ENCODE peak calls at places on chromosomes 7 and 10, in six cellular contexts. H is spleen, D is IMR-90, G is sigmoid colon, U is body of pancreas, T is transverse colon. Y is an unnamed sample.

GRCh38 chr7:20317413-20317812 is 13.3 kb upstream of the ITGB8 start:
- DNase-seq in G (no peak), U (no peak), D (no peak), T (no peak), H (no peak), Y (no peak)

GRCh38 chr10:92177546-92177945 is 113.3 kb downstream of the CPEB3 start:
- DNase-seq in T (no peak), U (no peak), G (no peak), D (peak), H (no peak), Y (no peak)

GRCh38 chr10:69315610-69316312 is 37.5 kb downstream of the HK1 start:
- DNase-seq in U (no peak), T (no peak), D (peak), G (no peak), H (no peak), Y (no peak)

GRCh38 chr10:30747633-30748032 is 118.1 kb upstream of the LYZL2 start:
- DNase-seq in H (no peak), G (no peak), U (no peak), D (peak), T (no peak), Y (no peak)

GRCh38 chr10:128958881-128959690 is 508.0 kb upstream of the MGMT start:
- DNase-seq in H (no peak), G (peak), D (no peak), U (no peak), T (no peak), Y (no peak)

GRCh38 chr10:119867317-119867716 is 5.3 kb downstream of the MCMBP start:
- DNase-seq in T (no peak), U (no peak), G (no peak), D (no peak), H (no peak), Y (no peak)

GRCh38 chr10:13684252-13684791 is 97.6 kb downstream of the PRPF18 start:
- DNase-seq in D (peak), U (peak), G (peak), H (peak), T (peak), Y (peak)

GRCh38 chr7:140044251-140044650 is 18.5 kb downstream of the PARP12 start:
- DNase-seq in G (no peak), U (no peak), H (no peak), D (no peak), T (no peak), Y (no peak)

GRCh38 chr7:24227603-24228359 is 56.2 kb upstream of the NPY start:
- DNase-seq in T (no peak), G (no peak), U (no peak), H (peak), D (no peak), Y (no peak)

GRCh38 chr7:32582036-32582435 is 86.7 kb downstream of the AVL9 start:
- DNase-seq in H (no peak), U (no peak), D (peak), T (no peak), G (no peak), Y (no peak)

GRCh38 chr7:105664816-105665525 is 83.7 kb upstream of the EFCAB10 start:
- DNase-seq in G (no peak), T (no peak), U (peak), D (peak), H (no peak), Y (no peak)

GRCh38 chr10:29725133-29725720 is 90.5 kb upstream of the SVIL start:
- DNase-seq in T (peak), H (no peak), D (no peak), G (peak), U (no peak), Y (no peak)

GRCh38 chr7:22404421-22405023 is 47.6 kb upstream of the RAPGEF5 start:
- DNase-seq in G (no peak), H (no peak), T (no peak), D (no peak), U (no peak), Y (no peak)

GRCh38 chr7:44305564-44306507 is 19.6 kb downstream of the CAMK2B start:
- DNase-seq in D (no peak), U (no peak), G (no peak), T (no peak), H (peak), Y (peak)

DNA sequence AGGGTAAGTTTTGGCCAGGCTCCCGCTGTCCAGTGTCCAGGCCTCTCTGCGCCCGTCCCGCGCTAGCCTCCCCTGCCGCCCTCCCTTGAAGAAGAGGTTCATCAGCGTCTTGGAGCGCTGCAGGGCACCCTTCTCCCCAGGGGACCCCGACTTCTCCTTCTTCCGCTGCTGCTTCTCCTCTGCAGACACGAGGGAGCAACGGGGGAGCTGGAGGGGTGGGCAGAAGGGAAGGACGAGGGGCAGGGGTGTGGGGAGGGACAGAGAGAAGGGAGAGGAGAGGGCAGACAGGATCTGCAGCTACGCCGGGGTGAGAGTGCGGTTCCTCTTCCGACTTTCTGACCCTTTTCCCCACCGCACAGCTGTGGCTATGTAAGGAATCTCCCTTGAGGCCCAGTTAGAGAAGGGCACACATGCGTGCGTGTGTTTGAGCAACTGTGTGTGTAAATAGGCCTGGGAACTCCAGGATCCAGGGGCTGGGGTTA is 12.8 kb downstream of the PDZD7 start:
- DNase-seq in G (no peak), H (no peak), U (no peak), T (no peak), D (no peak), Y (no peak)
- TF ChIP-seq POLR2A in G (no peak), H (no peak), U (no peak), T (no peak), D (no peak), Y (no peak)

GRCh38 chr7:604038-604883 is 84.6 kb upstream of the PDGFA start:
- DNase-seq in H (peak), D (peak), U (peak), G (peak), T (peak), Y (peak)
- TF ChIP-seq POLR2A in H (no peak), D (no peak), U (peak), G (peak), T (peak), Y (peak)

DNA sequence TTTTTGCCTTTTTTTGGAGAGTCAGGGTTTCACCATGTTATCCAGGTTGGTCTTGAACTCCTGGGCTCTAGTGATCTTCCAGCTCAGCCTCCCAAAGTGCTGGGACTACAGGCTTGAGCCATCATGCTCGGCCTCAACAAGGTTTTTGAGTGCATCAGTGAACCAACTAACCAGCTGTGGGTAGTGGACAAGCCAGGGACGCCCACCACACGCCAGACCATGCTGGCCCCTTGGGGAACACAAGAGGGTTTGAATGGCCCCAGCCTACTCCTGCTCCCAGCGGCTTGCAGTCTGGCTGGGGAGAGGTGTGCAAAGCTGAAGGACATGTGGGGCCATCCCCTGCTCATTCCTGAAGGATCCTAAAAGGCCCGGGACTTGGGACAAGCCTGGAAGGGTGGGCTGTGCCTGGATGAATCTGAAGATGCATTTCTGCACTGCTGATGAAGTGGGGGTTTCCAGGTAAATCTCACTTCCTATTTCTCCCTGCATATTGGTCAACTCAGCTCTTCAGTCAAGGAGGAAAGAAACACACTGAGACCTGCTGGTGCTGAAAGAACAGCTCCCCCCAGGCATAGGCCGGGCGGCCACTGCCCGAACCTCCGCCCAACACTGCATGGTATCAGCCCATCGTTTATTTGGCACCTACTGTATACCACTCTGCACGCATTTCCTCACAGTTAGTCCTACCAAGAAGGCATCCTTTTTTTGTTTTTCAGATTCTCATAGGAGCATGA is 6.9 kb downstream of the MMD2 start:
- DNase-seq in G (no peak), D (peak), T (no peak), H (no peak), U (no peak), Y (no peak)
- TF ChIP-seq POLR2A in G (no peak), D (no peak), T (no peak), H (no peak), U (no peak), Y (no peak)

GRCh38 chr10:94174838-94175237 is 181.1 kb downstream of the PLCE1 start:
- DNase-seq in H (no peak), G (no peak), T (no peak), D (peak), U (no peak), Y (no peak)

GRCh38 chr10:94173594-94173993 is 179.9 kb downstream of the PLCE1 start:
- DNase-seq in U (no peak), D (no peak), T (no peak), G (no peak), H (no peak), Y (no peak)

GRCh38 chr10:94172332-94172731 is 178.6 kb downstream of the PLCE1 start:
- DNase-seq in D (peak), H (no peak), U (no peak), T (no peak), G (no peak), Y (no peak)
- TF ChIP-seq POLR2A in D (no peak), H (no peak), U (no peak), T (no peak), G (no peak), Y (no peak)

DNA sequence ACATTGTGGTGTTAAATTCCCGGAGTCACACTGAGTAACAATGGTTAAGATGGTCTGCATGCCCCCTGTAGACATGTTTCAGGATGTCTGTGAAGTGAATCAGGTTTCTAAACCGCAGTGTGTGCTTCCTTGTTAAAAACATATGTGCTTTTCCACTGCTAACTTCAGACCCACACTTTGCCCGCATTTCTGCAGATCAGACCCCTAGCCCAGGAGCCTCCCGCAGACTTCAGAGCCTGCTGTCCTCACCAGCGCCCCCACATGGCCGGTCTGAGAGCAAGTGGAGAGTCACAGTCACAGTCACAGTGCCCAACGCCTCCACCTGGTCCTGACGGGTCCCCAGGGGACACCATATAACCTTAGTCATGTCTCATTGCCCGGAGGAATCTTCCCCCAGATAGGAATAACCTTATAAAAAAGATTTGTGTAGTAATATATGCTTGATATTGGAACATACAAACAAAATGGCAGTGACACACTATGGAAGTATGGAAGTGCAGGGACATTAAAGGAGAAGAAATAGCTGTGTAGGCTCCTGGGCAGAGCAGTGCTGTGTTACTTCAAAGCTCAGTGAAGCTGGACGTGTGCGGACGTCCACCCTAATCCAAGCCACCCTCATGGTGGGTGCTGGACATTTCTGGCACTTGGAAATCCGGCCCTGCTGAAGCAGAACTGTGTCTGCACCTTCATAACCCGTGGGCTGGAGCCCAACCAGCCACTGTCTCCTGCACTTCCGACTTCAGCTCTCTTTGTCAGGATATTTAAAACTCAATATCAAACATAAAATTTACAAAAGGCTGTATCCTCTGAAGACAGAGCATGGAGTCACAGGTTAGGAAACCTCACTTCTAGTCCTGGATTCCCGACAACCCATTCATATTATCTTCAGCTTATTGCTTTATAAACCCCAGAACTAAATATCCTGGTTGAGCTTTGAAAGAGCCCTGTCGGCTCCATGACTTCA is 29.0 kb downstream of the GSTO2 start:
- DNase-seq in U (no peak), T (no peak), D (peak), H (no peak), G (no peak), Y (no peak)
- TF ChIP-seq POLR2A in U (no peak), T (no peak), D (peak), H (no peak), G (no peak), Y (no peak)

DNA sequence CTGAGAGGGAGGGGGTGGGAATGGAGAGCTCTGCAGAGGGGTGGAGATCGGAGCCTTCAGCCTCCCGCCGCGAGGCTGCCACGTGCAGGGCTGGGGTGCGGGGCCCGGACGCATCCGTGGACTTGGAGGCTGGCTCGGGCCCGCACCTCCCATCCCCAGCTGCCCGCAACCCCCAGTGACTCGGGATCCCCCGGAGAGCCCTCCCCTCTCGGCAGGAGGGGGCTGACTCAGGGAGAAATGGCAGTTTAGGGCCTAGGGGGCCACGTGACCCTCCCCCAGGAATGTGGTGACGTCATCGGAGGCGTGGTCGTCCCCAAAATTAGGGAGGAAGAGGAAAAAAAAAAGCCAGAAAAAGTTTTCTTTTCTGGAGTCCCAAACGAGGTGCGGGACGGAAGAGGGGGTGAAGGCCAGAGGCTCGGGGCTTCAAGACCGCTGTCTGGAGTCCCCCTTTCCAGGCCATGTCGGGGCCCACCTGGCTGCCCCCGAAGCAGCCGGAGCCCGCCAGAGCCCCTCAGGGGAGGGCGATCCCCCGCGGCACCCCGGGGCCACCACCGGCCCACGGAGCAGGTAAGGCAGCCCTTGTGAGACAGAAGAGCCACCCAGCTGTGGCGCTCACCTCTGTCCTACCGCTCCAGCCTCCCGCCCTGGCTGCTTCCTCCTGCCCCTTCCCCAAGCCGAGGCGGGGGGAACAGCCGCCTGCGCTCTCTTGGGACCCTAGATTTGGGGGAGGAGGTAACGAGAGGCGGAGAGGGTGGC is at the start of gene TRIP6:
- DNase-seq in D (peak), H (peak), U (peak), T (peak), G (peak), Y (peak)
- TF ChIP-seq POLR2A in D (peak), H (no peak), U (peak), T (no peak), G (peak), Y (peak)

GRCh38 chr7:96709381-96710228 is at the start of gene SEM1:
- DNase-seq in D (peak), G (peak), H (peak), U (peak), T (peak), Y (peak)
- TF ChIP-seq POLR2A in D (peak), G (no peak), H (no peak), U (peak), T (peak), Y (peak)

DNA sequence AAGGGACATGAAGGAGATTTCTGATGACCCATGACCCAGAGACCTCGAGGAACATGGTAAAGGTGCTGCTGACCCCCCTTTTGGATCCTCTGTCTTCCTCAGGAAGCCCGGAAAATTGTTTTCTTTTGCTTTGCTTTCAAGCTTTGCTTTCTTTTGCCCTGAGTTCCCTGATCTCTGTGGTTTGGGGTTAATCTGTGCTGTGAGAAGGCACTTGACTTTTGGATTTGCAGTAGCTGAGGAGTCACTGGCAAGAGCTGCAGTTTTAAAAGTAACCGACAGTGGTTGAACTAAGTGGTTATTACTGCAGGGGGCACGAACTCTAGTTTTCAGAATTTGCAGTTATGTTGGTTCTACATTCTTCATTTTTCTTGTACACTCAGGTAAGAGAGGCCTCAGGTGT is 53.0 kb downstream of the PDZD8 start:
- DNase-seq in G (no peak), U (no peak), D (no peak), T (no peak), H (no peak), Y (no peak)
- TF ChIP-seq POLR2A in G (no peak), U (no peak), D (no peak), T (no peak), H (no peak), Y (no peak)

GRCh38 chr10:10794776-10795175 is 222.9 kb upstream of the CELF2 start:
- DNase-seq in H (no peak), T (no peak), U (no peak), D (peak), G (no peak), Y (no peak)
- TF ChIP-seq POLR2A in H (no peak), T (no peak), U (no peak), D (no peak), G (no peak), Y (no peak)

GRCh38 chr7:134447383-134447782 is 11.5 kb downstream of the AKR1B1 start:
- DNase-seq in D (no peak), G (no peak), T (no peak), H (no peak), U (no peak), Y (no peak)

GRCh38 chr7:134450296-134451000 is 8.5 kb downstream of the AKR1B1 start:
- DNase-seq in H (no peak), U (no peak), D (peak), G (no peak), T (peak), Y (no peak)

GRCh38 chr7:134448359-134449229 is 10.3 kb downstream of the AKR1B1 start:
- DNase-seq in G (no peak), T (no peak), D (peak), H (no peak), U (no peak), Y (no peak)

GRCh38 chr7:134451656-134452055 is 7.2 kb downstream of the AKR1B1 start:
- DNase-seq in D (no peak), H (no peak), G (no peak), T (no peak), U (no peak), Y (peak)

GRCh38 chr7:134449596-134450194 is 9.2 kb downstream of the AKR1B1 start:
- DNase-seq in G (no peak), H (no peak), U (no peak), T (no peak), D (peak), Y (no peak)
- TF ChIP-seq POLR2A in G (no peak), H (no peak), U (no peak), T (no peak), D (no peak), Y (no peak)